ENCODE peak calls at places on chromosome 3, in six cellular contexts. I, Q, A, X, N and Y are unnamed samples.

GRCh38 chr3:44835684-44836083 is 26.0 kb upstream of the TMEM42 start:
- DNase-seq in Q (no peak), A (no peak), N (no peak), I (no peak), X (no peak), Y (no peak)

GRCh38 chr3:64289622-64290021 is 64.4 kb upstream of the PRICKLE2 start:
- DNase-seq in A (no peak), Q (no peak), N (no peak), I (no peak), X (no peak), Y (no peak)

GRCh38 chr3:3699816-3700633 is 99.2 kb upstream of the LRRN1 start:
- DNase-seq in A (no peak), I (no peak), N (no peak), X (no peak), Q (no peak), Y (no peak)

GRCh38 chr3:143585720-143586456 is 262.4 kb downstream of the SLC9A9 start:
- DNase-seq in N (no peak), A (no peak), X (no peak), I (no peak), Q (no peak), Y (no peak)

GRCh38 chr3:55074861-55075260 is 147.0 kb upstream of the LRTM1 start:
- DNase-seq in A (no peak), N (no peak), X (no peak), Q (no peak), I (no peak), Y (no peak)

GRCh38 chr3:171873561-171873960 is 30.4 kb downstream of the TMEM212 start:
- DNase-seq in N (peak; percentile 10), X (no peak), A (no peak), I (no peak), Q (no peak), Y (no peak)

GRCh38 chr3:16028604-16029003 is 145.9 kb upstream of the GALNT15 start:
- DNase-seq in Q (no peak), N (no peak), I (no peak), A (no peak), X (no peak), Y (no peak)

GRCh38 chr3:20558161-20558560 is 372.2 kb upstream of the SGO1 start:
- DNase-seq in A (peak; percentile 44), Q (no peak), I (no peak), X (no peak), N (no peak), Y (no peak)

GRCh38 chr3:12662593-12663310 is 1.2 kb downstream of the RAF1 start:
- DNase-seq in N (no peak), Q (no peak), I (no peak), X (no peak), A (no peak), Y (peak; percentile 4)

GRCh38 chr3:82130056-82130455 is 368.6 kb upstream of the GBE1 start:
- DNase-seq in Q (no peak), A (no peak), N (no peak), X (no peak), I (no peak), Y (no peak)

GRCh38 chr3:49276475-49277356 is at the start of gene C3orf62:
- DNase-seq in N (peak; percentile 84), X (peak; percentile 47), I (no peak), A (peak; percentile 51), Q (no peak), Y (peak; percentile 52)

GRCh38 chr3:65669163-65669875 is 369.4 kb downstream of the MAGI1 start:
- DNase-seq in I (no peak), X (peak; percentile 3), Q (no peak), A (no peak), N (no peak), Y (no peak)

GRCh38 chr3:82707035-82707434 is 945.6 kb upstream of the GBE1 start:
- DNase-seq in N (peak; percentile 8), A (no peak), Q (no peak), I (no peak), X (no peak), Y (no peak)

GRCh38 chr3:127491909-127492308 is 98.6 kb downstream of the TPRA1 start:
- DNase-seq in I (no peak), Q (no peak), N (no peak), X (no peak), A (no peak), Y (no peak)

GRCh38 chr3:183584246-183584913 is 28.9 kb upstream of the KLHL6 start:
- DNase-seq in I (peak; percentile 23), N (no peak), Q (peak; percentile 51), X (peak; percentile 24), A (no peak), Y (no peak)